ENCODE peak calls at places on chromosomes 2 and 18, in nine cellular contexts. R is activated CD8-positive, alpha-beta memory T cell treated with anti-CD3 and anti-CD28 coated beads, Interleukin-2, amount 10 ng/mL, durations not matched to agents 7 days and 5 days; U is heart left ventricle; J is vagina; G is left ventricle myocardium superior; A is HTR-8/SVneo; C is effector CD4-positive, alpha-beta T cell; Z is H7; B is NCI-H1930. P is an unnamed sample.
A peak's percentile ranks its signal among the peaks of the same experiment; 100 is the strongest.

GRCh38 chr2:222944552-222944951 is 83.7 kb downstream of the ACSL3 start:
- DNase-seq in R (no peak), U (no peak), J (no peak), G (no peak), A (no peak), C (no peak), Z (no peak), B (no peak), P (no peak)

GRCh38 chr18:50776383-50776782 is 43.4 kb downstream of the MRO start:
- DNase-seq in R (no peak), U (no peak), J (no peak), G (no peak), A (no peak), C (no peak), Z (no peak), B (no peak), P (no peak)

GRCh38 chr2:199458017-199458805 is 472 bp upstream of the SATB2 start:
- DNase-seq in R (no peak), U (no peak), J (no peak), G (no peak), A (no peak), C (no peak), Z (peak; percentile 80), B (peak; percentile 32), P (peak; percentile 72)

GRCh38 chr2:187593697-187594096 is 39.5 kb upstream of the TFPI start:
- DNase-seq in R (no peak), U (no peak), J (no peak), G (no peak), A (no peak), C (no peak), Z (no peak), B (no peak), P (no peak)

GRCh38 chr18:66616523-66616983 is 12.7 kb upstream of the CDH19 start:
- DNase-seq in R (no peak), U (no peak), J (no peak), G (no peak), A (no peak), C (no peak), Z (peak; percentile 3), B (no peak), P (no peak)

GRCh38 chr2:27370816-27371620 is 602 bp downstream of the SNX17 start:
- DNase-seq in R (peak; percentile 63), U (no peak), J (no peak), G (peak; percentile 55), A (no peak), C (peak; percentile 12), Z (no peak), B (no peak), P (no peak)

GRCh38 chr2:118046628-118047210 is 32.8 kb upstream of the CCDC93 start:
- DNase-seq in R (no peak), U (no peak), J (no peak), G (no peak), A (peak; percentile 39), C (no peak), Z (no peak), B (no peak), P (no peak)

GRCh38 chr2:33238111-33238510 is 238.3 kb upstream of the RASGRP3 start:
- DNase-seq in R (no peak), U (no peak), J (no peak), G (no peak), A (no peak), C (no peak), Z (no peak), B (no peak), P (no peak)

GRCh38 chr18:79368681-79369080 is 27.0 kb upstream of the NFATC1 start:
- DNase-seq in R (no peak), U (no peak), J (no peak), G (no peak), A (no peak), C (no peak), Z (peak; percentile 28), B (no peak), P (no peak)

GRCh38 chr2:226792155-226792871 is 7.3 kb downstream of the IRS1 start:
- DNase-seq in R (no peak), U (no peak), J (no peak), G (no peak), A (no peak), C (no peak), Z (peak; percentile 39), B (no peak), P (no peak)

GRCh38 chr2:181176540-181176939 is 196.1 kb downstream of the UBE2E3 start:
- DNase-seq in R (no peak), U (no peak), J (no peak), G (no peak), A (no peak), C (no peak), Z (no peak), B (no peak), P (no peak)

GRCh38 chr2:109223490-109223889 is 94.5 kb downstream of the SH3RF3 start:
- DNase-seq in R (peak; percentile 21), U (no peak), J (no peak), G (no peak), A (no peak), C (no peak), Z (no peak), B (no peak), P (no peak)

GRCh38 chr2:226903179-226903578 is 67.3 kb downstream of the RHBDD1 start:
- DNase-seq in R (no peak), U (no peak), J (no peak), G (no peak), A (peak; percentile 46), C (no peak), Z (no peak), B (no peak), P (no peak)

GRCh38 chr18:50009772-50010171 is 185.2 kb downstream of the MYO5B start:
- DNase-seq in R (peak; percentile 67), U (peak; percentile 37), J (no peak), G (no peak), A (peak; percentile 22), C (peak; percentile 9), Z (peak; percentile 67), B (peak; percentile 5), P (peak; percentile 64)

GRCh38 chr2:64807417-64807816 is 153.7 kb upstream of the SERTAD2 start:
- DNase-seq in R (peak; percentile 61), U (no peak), J (no peak), G (no peak), A (peak; percentile 87), C (no peak), Z (no peak), B (no peak), P (no peak)

GRCh38 chr2:6139916-6140315 is 447.7 kb downstream of the SOX11 start:
- DNase-seq in R (no peak), U (no peak), J (no peak), G (no peak), A (no peak), C (no peak), Z (no peak), B (no peak), P (no peak)

GRCh38 chr2:123500988-123501387 is 524.1 kb upstream of the CNTNAP5 start:
- DNase-seq in R (no peak), U (no peak), J (no peak), G (no peak), A (no peak), C (no peak), Z (no peak), B (no peak), P (no peak)

GRCh38 chr2:117983040-117983439 is 30.8 kb downstream of the CCDC93 start:
- DNase-seq in R (no peak), U (no peak), J (no peak), G (no peak), A (no peak), C (no peak), Z (no peak), B (no peak), P (no peak)

GRCh38 chr2:149075065-149075464 is 36.6 kb downstream of the LYPD6B start:
- DNase-seq in R (no peak), U (no peak), J (no peak), G (no peak), A (no peak), C (no peak), Z (no peak), B (no peak), P (no peak)

GRCh38 chr2:96622544-96622943 is 15.6 kb downstream of the KANSL3 start:
- DNase-seq in R (no peak), U (no peak), J (no peak), G (no peak), A (no peak), C (no peak), Z (no peak), B (no peak), P (no peak)

GRCh38 chr2:204260162-204260877 is 285.0 kb upstream of the PARD3B start:
- DNase-seq in R (peak; percentile 47), U (peak; percentile 59), J (no peak), G (peak; percentile 45), A (peak; percentile 41), C (peak; percentile 19), Z (peak; percentile 77), B (peak; percentile 66), P (peak; percentile 31)

GRCh38 chr2:212330263-212330662 is 208.3 kb downstream of the ERBB4 start:
- DNase-seq in R (no peak), U (peak; percentile 52), J (no peak), G (peak; percentile 45), A (no peak), C (no peak), Z (no peak), B (no peak), P (no peak)

GRCh38 chr2:9552491-9553178 is 3.0 kb downstream of the ADAM17 start:
- DNase-seq in R (no peak), U (no peak), J (no peak), G (no peak), A (peak; percentile 65), C (no peak), Z (no peak), B (no peak), P (no peak)

GRCh38 chr2:64861338-64862000 is 127.7 kb upstream of the SLC1A4 start:
- DNase-seq in R (no peak), U (no peak), J (no peak), G (no peak), A (no peak), C (no peak), Z (no peak), B (no peak), P (no peak)

GRCh38 chr18:5051207-5051606 is 145.8 kb downstream of the AKAIN1 start:
- DNase-seq in R (no peak), U (no peak), J (no peak), G (no peak), A (no peak), C (no peak), Z (no peak), B (no peak), P (no peak)

GRCh38 chr2:225041871-225042799 is at the start of gene DOCK10:
- DNase-seq in R (peak; percentile 67), U (peak; percentile 30), J (no peak), G (peak; percentile 40), A (peak; percentile 30), C (peak; percentile 36), Z (peak; percentile 68), B (peak; percentile 22), P (peak; percentile 61)

GRCh38 chr2:133266926-133267590 is 301.2 kb downstream of the NCKAP5 start:
- DNase-seq in R (no peak), U (peak; percentile 23), J (no peak), G (no peak), A (peak; percentile 43), C (no peak), Z (peak; percentile 72), B (no peak), P (peak; percentile 3)

GRCh38 chr2:191049728-191050639 is 36.0 kb upstream of the STAT1 start:
- DNase-seq in R (no peak), U (no peak), J (no peak), G (peak; percentile 29), A (peak; percentile 31), C (no peak), Z (no peak), B (no peak), P (no peak)

P was measured in mucosa of descending colon.